ENCODE peak calls at places on chromosomes 1 and 21, in seven cellular contexts. One of them, this sample, is unnamed.
A peak's percentile ranks its signal among the peaks of the same experiment; 100 is the strongest.

GRCh38 chr1:246187834-246188372 is 319.2 kb downstream of the SMYD3 start:
- DNase-seq in left cardiac atrium: no peak
- DNase-seq in HCEC 1CT: no peak
- DNase-seq in hepatic stellate cell: no peak
- DNase-seq in breast epithelium: no peak
- DNase-seq in central memory CD4-positive, alpha-beta T cell: no peak
- DNase-seq in HEK293T: no peak
- DNase-seq in this sample: no peak

GRCh38 chr1:18038051-18038450 is 69.5 kb upstream of the IGSF21 start:
- DNase-seq in HEK293T: no peak
- DNase-seq in breast epithelium: no peak
- DNase-seq in hepatic stellate cell: no peak
- DNase-seq in HCEC 1CT: no peak
- DNase-seq in central memory CD4-positive, alpha-beta T cell: no peak
- DNase-seq in left cardiac atrium: no peak
- DNase-seq in this sample: no peak

GRCh38 chr1:31675161-31675560 is 28.7 kb downstream of the COL16A1 start:
- DNase-seq in breast epithelium: no peak
- DNase-seq in hepatic stellate cell: no peak
- DNase-seq in central memory CD4-positive, alpha-beta T cell: no peak
- DNase-seq in HCEC 1CT: no peak
- DNase-seq in left cardiac atrium: no peak
- DNase-seq in HEK293T: no peak
- DNase-seq in this sample: no peak

GRCh38 chr1:8944006-8944405 is 1.7 kb upstream of the CA6 start:
- DNase-seq in HCEC 1CT: no peak
- DNase-seq in breast epithelium: no peak
- DNase-seq in hepatic stellate cell: no peak
- DNase-seq in HEK293T: no peak
- DNase-seq in central memory CD4-positive, alpha-beta T cell: no peak
- DNase-seq in left cardiac atrium: no peak
- DNase-seq in this sample: no peak

GRCh38 chr21:32604484-32604883 is 7.7 kb downstream of the CFAP298 start:
- DNase-seq in central memory CD4-positive, alpha-beta T cell: no peak
- DNase-seq in HEK293T: no peak
- DNase-seq in left cardiac atrium: no peak
- DNase-seq in hepatic stellate cell: no peak
- DNase-seq in HCEC 1CT: no peak
- DNase-seq in breast epithelium: no peak
- DNase-seq in this sample: no peak

GRCh38 chr1:110687244-110687643 is 12.5 kb upstream of the KCNA3 start:
- DNase-seq in breast epithelium: no peak
- DNase-seq in hepatic stellate cell: no peak
- DNase-seq in left cardiac atrium: no peak
- DNase-seq in HCEC 1CT: peak; percentile 91
- DNase-seq in HEK293T: no peak
- DNase-seq in central memory CD4-positive, alpha-beta T cell: no peak
- DNase-seq in this sample: peak; percentile 44

GRCh38 chr1:34013958-34014737 is 150.3 kb downstream of the HMGB4 start:
- DNase-seq in central memory CD4-positive, alpha-beta T cell: no peak
- DNase-seq in left cardiac atrium: no peak
- DNase-seq in breast epithelium: no peak
- DNase-seq in HEK293T: peak; percentile 60
- DNase-seq in hepatic stellate cell: no peak
- DNase-seq in HCEC 1CT: peak; percentile 32
- DNase-seq in this sample: peak; percentile 5

GRCh38 chr21:41606706-41607105 is 98.7 kb upstream of the TMPRSS2 start:
- DNase-seq in HEK293T: no peak
- DNase-seq in breast epithelium: no peak
- DNase-seq in left cardiac atrium: no peak
- DNase-seq in central memory CD4-positive, alpha-beta T cell: no peak
- DNase-seq in HCEC 1CT: no peak
- DNase-seq in hepatic stellate cell: no peak
- DNase-seq in this sample: no peak

GRCh38 chr1:215987092-215987855 is 420.2 kb downstream of the KCTD3 start:
- DNase-seq in breast epithelium: no peak
- DNase-seq in hepatic stellate cell: no peak
- DNase-seq in left cardiac atrium: no peak
- DNase-seq in HEK293T: no peak
- DNase-seq in central memory CD4-positive, alpha-beta T cell: no peak
- DNase-seq in HCEC 1CT: no peak
- DNase-seq in this sample: no peak

GRCh38 chr1:184866582-184866981 is 107.7 kb downstream of the NIBAN1 start:
- DNase-seq in left cardiac atrium: no peak
- DNase-seq in HEK293T: no peak
- DNase-seq in hepatic stellate cell: no peak
- DNase-seq in HCEC 1CT: no peak
- DNase-seq in central memory CD4-positive, alpha-beta T cell: no peak
- DNase-seq in breast epithelium: no peak
- DNase-seq in this sample: no peak

GRCh38 chr1:119968068-119968492 is 71.8 kb upstream of the ADAM30 start:
- DNase-seq in HCEC 1CT: peak; percentile 31
- DNase-seq in HEK293T: peak; percentile 74
- DNase-seq in central memory CD4-positive, alpha-beta T cell: peak; percentile 45
- DNase-seq in hepatic stellate cell: no peak
- DNase-seq in breast epithelium: no peak
- DNase-seq in left cardiac atrium: peak; percentile 33
- DNase-seq in this sample: peak; percentile 48

GRCh38 chr1:185316163-185317033 is 645 bp downstream of the IVNS1ABP start:
- DNase-seq in central memory CD4-positive, alpha-beta T cell: peak; percentile 83
- DNase-seq in left cardiac atrium: peak; percentile 96
- DNase-seq in HCEC 1CT: peak; percentile 78
- DNase-seq in breast epithelium: peak; percentile 85
- DNase-seq in HEK293T: peak; percentile 91
- DNase-seq in hepatic stellate cell: peak; percentile 88
- DNase-seq in this sample: peak; percentile 90

GRCh38 chr1:168320805-168321577 is 40.3 kb downstream of the TBX19 start:
- DNase-seq in HEK293T: no peak
- DNase-seq in breast epithelium: no peak
- DNase-seq in hepatic stellate cell: peak; percentile 71
- DNase-seq in HCEC 1CT: peak; percentile 85
- DNase-seq in central memory CD4-positive, alpha-beta T cell: no peak
- DNase-seq in left cardiac atrium: peak; percentile 28
- DNase-seq in this sample: peak; percentile 86

GRCh38 chr1:165954940-165955339 is 127.5 kb downstream of the UCK2 start:
- DNase-seq in hepatic stellate cell: peak; percentile 49
- DNase-seq in breast epithelium: no peak
- DNase-seq in HEK293T: no peak
- DNase-seq in central memory CD4-positive, alpha-beta T cell: no peak
- DNase-seq in HCEC 1CT: peak; percentile 88
- DNase-seq in left cardiac atrium: no peak
- DNase-seq in this sample: peak; percentile 16